ENCODE peak calls at places on chromosome 12, in six cellular contexts. One of them, this sample, is unnamed.
A peak's percentile ranks its signal among the peaks of the same experiment; 100 is the strongest.

GRCh38 chr12:104457746-104458644 is 1.2 kb downstream of the CHST11 start:
- DNase-seq in neuronal stem cell: no peak
- DNase-seq in H1: no peak
- DNase-seq in mesenchymal stem cell: peak; percentile 48
- DNase-seq in trophoblast cell: peak; percentile 27
- DNase-seq in H9: no peak
- DNase-seq in this sample: no peak

GRCh38 chr12:22615963-22616501 is 8.9 kb upstream of the ETNK1 start:
- DNase-seq in neuronal stem cell: no peak
- DNase-seq in H1: no peak
- DNase-seq in mesenchymal stem cell: no peak
- DNase-seq in trophoblast cell: peak; percentile 64
- DNase-seq in H9: no peak
- DNase-seq in this sample: no peak

GRCh38 chr12:7142057-7142644 is 12.0 kb downstream of the CLSTN3 start:
- DNase-seq in neuronal stem cell: peak; percentile 39
- DNase-seq in H1: no peak
- DNase-seq in mesenchymal stem cell: peak; percentile 59
- DNase-seq in trophoblast cell: peak; percentile 46
- DNase-seq in H9: peak; percentile 81
- DNase-seq in this sample: peak; percentile 39

GRCh38 chr12:89775336-89776005 is 66.8 kb upstream of the ATP2B1 start:
- DNase-seq in neuronal stem cell: no peak
- DNase-seq in H1: no peak
- DNase-seq in mesenchymal stem cell: peak; percentile 11
- DNase-seq in trophoblast cell: peak; percentile 77
- DNase-seq in H9: no peak
- DNase-seq in this sample: peak; percentile 71

GRCh38 chr12:96981053-96981452 is 74.0 kb downstream of the NEDD1 start:
- DNase-seq in neuronal stem cell: no peak
- DNase-seq in H1: no peak
- DNase-seq in mesenchymal stem cell: peak; percentile 55
- DNase-seq in trophoblast cell: no peak
- DNase-seq in H9: no peak
- DNase-seq in this sample: peak; percentile 90

GRCh38 chr12:50786498-50787231 is 22.8 kb downstream of the ATF1 start:
- DNase-seq in neuronal stem cell: no peak
- DNase-seq in H1: no peak
- DNase-seq in mesenchymal stem cell: peak; percentile 94
- DNase-seq in trophoblast cell: peak; percentile 95
- DNase-seq in H9: no peak
- DNase-seq in this sample: peak; percentile 97

GRCh38 chr12:11807453-11807852 is 158.0 kb downstream of the ETV6 start:
- DNase-seq in neuronal stem cell: no peak
- DNase-seq in H1: no peak
- DNase-seq in mesenchymal stem cell: no peak
- DNase-seq in trophoblast cell: no peak
- DNase-seq in H9: no peak
- DNase-seq in this sample: no peak

GRCh38 chr12:76250256-76250655 is 98.0 kb downstream of the BBS10 start:
- DNase-seq in neuronal stem cell: no peak
- DNase-seq in H1: no peak
- DNase-seq in mesenchymal stem cell: no peak
- DNase-seq in trophoblast cell: no peak
- DNase-seq in H9: no peak
- DNase-seq in this sample: peak; percentile 25

GRCh38 chr12:12488823-12489528 is 73.7 kb downstream of the DUSP16 start:
- DNase-seq in neuronal stem cell: no peak
- DNase-seq in H1: no peak
- DNase-seq in mesenchymal stem cell: no peak
- DNase-seq in trophoblast cell: no peak
- DNase-seq in H9: no peak
- DNase-seq in this sample: no peak

GRCh38 chr12:67220065-67220464 is 49.1 kb upstream of the CAND1 start:
- DNase-seq in neuronal stem cell: no peak
- DNase-seq in H1: no peak
- DNase-seq in mesenchymal stem cell: no peak
- DNase-seq in trophoblast cell: peak; percentile 3
- DNase-seq in H9: peak; percentile 54
- DNase-seq in this sample: no peak

GRCh38 chr12:14443531-14443930 is 78.0 kb downstream of the ATF7IP start:
- DNase-seq in neuronal stem cell: no peak
- DNase-seq in H1: no peak
- DNase-seq in mesenchymal stem cell: peak; percentile 36
- DNase-seq in trophoblast cell: no peak
- DNase-seq in H9: no peak
- DNase-seq in this sample: peak; percentile 14

GRCh38 chr12:26869908-26870459 is 37.0 kb upstream of the ITPR2 start:
- DNase-seq in neuronal stem cell: no peak
- DNase-seq in H1: no peak
- DNase-seq in mesenchymal stem cell: no peak
- DNase-seq in trophoblast cell: no peak
- DNase-seq in H9: peak; percentile 42
- DNase-seq in this sample: no peak

GRCh38 chr12:90515199-90516175 is 439.5 kb downstream of the CCER1 start:
- DNase-seq in neuronal stem cell: no peak
- DNase-seq in H1: no peak
- DNase-seq in mesenchymal stem cell: peak; percentile 34
- DNase-seq in trophoblast cell: peak; percentile 2
- DNase-seq in H9: no peak
- DNase-seq in this sample: peak; percentile 56

GRCh38 chr12:34403706-34404376 is 381.5 kb downstream of the ALG10 start:
- DNase-seq in neuronal stem cell: no peak
- DNase-seq in H1: no peak
- DNase-seq in mesenchymal stem cell: no peak
- DNase-seq in trophoblast cell: no peak
- DNase-seq in H9: peak; percentile 14
- DNase-seq in this sample: no peak
- H3K9me3 ChIP-seq in neuronal stem cell: peaks cover 79% of the 10 kb centered on the region
- H3K9me3 ChIP-seq in H1: peaks cover 94% of the 10 kb centered on the region
- H3K9me3 ChIP-seq in mesenchymal stem cell: peaks cover 27% of the 10 kb centered on the region
- H3K9me3 ChIP-seq in trophoblast cell: peaks cover 83% of the 10 kb centered on the region
- H3K9me3 ChIP-seq in H9: peaks cover 98% of the 10 kb centered on the region
- H3K9me3 ChIP-seq in this sample: peaks cover 69% of the 10 kb centered on the region

DNA sequence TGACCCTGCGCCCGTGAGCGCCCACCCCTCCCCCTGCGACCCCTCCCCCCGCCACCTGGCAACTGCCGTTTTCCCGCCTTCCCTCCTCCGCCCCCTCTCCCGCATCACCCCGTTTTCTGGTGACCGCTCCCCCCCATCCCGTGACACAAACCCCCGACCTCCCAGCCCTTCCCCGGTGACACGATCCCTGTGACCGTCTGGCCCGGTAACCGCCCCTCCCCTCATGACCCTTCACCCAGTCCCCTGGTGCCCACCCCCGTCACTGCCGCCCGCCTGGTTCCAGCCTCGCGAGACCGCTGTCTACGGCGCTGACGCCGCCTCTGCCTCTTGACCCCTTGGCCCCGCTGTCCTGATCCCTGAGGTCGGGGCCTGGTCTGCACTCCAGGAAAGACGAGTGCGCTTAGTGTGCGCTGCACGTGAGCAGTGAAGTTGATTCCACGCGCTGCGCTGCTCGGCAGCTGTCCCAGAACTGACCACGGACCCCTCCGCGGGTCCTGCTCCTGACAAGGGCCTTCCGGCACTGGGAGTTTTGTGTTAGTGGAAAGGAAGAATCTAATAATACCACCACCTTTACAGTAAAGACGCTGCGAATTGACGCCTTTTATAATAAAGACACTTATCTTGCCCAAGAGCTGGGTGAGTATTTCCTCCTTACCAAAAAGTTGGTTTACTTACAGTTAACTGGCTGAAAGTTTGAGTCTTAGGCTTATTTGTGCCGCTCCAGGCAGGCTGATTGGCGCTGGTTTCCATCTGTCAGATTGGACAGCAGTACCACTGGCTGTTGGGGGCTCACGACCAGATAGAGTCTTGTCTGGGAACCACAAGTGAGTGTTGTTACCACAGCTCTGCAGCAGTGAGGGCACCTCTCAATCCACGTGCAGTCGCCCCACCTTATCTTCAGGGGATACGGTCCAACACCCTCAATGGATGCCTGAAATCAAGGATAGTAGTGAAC is 59.2 kb downstream of the DDX51 start:
- DNase-seq in neuronal stem cell: peak; percentile 71
- DNase-seq in H1: no peak
- DNase-seq in mesenchymal stem cell: peak; percentile 84
- DNase-seq in trophoblast cell: peak; percentile 51
- DNase-seq in H9: peak; percentile 81
- DNase-seq in this sample: peak; percentile 33
- H2AK5ac ChIP-seq in neuronal stem cell: peak overlapping the region; percentile 37
- H2AK5ac ChIP-seq in H1: no peak overlapping the region
- H2AK5ac ChIP-seq in mesenchymal stem cell: no peak overlapping the region
- H2AK5ac ChIP-seq in trophoblast cell: no peak overlapping the region
- H2AK5ac ChIP-seq in H9: no peak overlapping the region
- H2AK5ac ChIP-seq in this sample: no peak overlapping the region

DNA sequence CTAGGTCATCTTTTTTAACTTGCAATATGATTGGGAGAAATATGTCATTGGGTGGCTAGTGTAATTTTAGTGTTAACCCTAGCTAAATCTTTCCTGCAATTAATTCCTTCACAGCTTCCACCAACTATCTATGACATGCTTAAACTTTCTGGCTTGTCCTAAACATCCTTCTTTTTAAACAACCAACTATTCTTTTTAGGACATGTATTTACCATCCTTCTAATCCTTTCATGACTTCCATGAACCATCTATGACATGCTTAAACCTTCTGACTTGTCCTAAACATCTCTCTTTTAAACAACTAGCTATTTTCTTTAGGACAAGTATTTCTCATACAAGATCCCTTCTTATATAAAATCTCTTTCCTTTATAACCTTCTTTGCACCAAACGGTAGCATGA is 179.6 kb upstream of the PDZRN4 start:
- DNase-seq in neuronal stem cell: no peak
- DNase-seq in H1: no peak
- DNase-seq in mesenchymal stem cell: no peak
- DNase-seq in trophoblast cell: no peak
- DNase-seq in H9: no peak
- DNase-seq in this sample: no peak
- H3K9me3 ChIP-seq in neuronal stem cell: peaks cover 19% of the 10 kb centered on the region
- H3K9me3 ChIP-seq in H1: peaks cover 71% of the 10 kb centered on the region
- H3K9me3 ChIP-seq in mesenchymal stem cell: peaks cover 88% of the 10 kb centered on the region
- H3K9me3 ChIP-seq in trophoblast cell: peaks cover 14% of the 10 kb centered on the region
- H3K9me3 ChIP-seq in H9: peaks cover 55% of the 10 kb centered on the region
- H3K9me3 ChIP-seq in this sample: peaks cover 37% of the 10 kb centered on the region

DNA sequence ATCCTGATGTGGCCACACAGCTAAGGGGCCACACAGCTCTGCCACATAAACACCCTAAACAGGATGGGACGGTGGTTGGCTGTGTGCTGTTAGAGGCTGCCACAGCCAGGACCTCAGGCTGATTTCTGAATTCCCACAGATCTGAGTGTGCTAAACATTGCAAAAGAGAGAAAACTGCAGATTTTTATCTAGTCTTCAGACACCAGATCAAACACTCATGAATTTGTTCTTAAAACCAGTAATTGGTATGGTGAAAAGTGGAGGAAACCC is 190.7 kb downstream of the MON2 start:
- DNase-seq in neuronal stem cell: no peak
- DNase-seq in H1: no peak
- DNase-seq in mesenchymal stem cell: no peak
- DNase-seq in trophoblast cell: peak; percentile 13
- DNase-seq in H9: no peak
- DNase-seq in this sample: no peak
- H2AK5ac ChIP-seq in neuronal stem cell: no peak overlapping the region
- H2AK5ac ChIP-seq in H1: no peak overlapping the region
- H2AK5ac ChIP-seq in mesenchymal stem cell: no peak overlapping the region
- H2AK5ac ChIP-seq in trophoblast cell: no peak overlapping the region
- H2AK5ac ChIP-seq in H9: no peak overlapping the region
- H2AK5ac ChIP-seq in this sample: no peak overlapping the region

GRCh38 chr12:51822261-51822616 is 26.3 kb downstream of the FIGNL2 start:
- DNase-seq in neuronal stem cell: no peak
- DNase-seq in H1: no peak
- DNase-seq in mesenchymal stem cell: no peak
- DNase-seq in trophoblast cell: no peak
- DNase-seq in H9: no peak
- DNase-seq in this sample: no peak

GRCh38 chr12:51822956-51823355 is 25.6 kb downstream of the FIGNL2 start:
- DNase-seq in neuronal stem cell: no peak
- DNase-seq in H1: no peak
- DNase-seq in mesenchymal stem cell: no peak
- DNase-seq in trophoblast cell: peak; percentile 46
- DNase-seq in H9: no peak
- DNase-seq in this sample: no peak

GRCh38 chr12:51821423-51822260 is 26.9 kb downstream of the FIGNL2 start:
- DNase-seq in neuronal stem cell: no peak
- DNase-seq in H1: no peak
- DNase-seq in mesenchymal stem cell: no peak
- DNase-seq in trophoblast cell: no peak
- DNase-seq in H9: no peak
- DNase-seq in this sample: no peak

GRCh38 chr12:51825216-51825615 is 23.3 kb downstream of the FIGNL2 start:
- DNase-seq in neuronal stem cell: no peak
- DNase-seq in H1: no peak
- DNase-seq in mesenchymal stem cell: no peak
- DNase-seq in trophoblast cell: no peak
- DNase-seq in H9: no peak
- DNase-seq in this sample: no peak

GRCh38 chr12:51823875-51824565 is 24.5 kb downstream of the FIGNL2 start:
- DNase-seq in neuronal stem cell: no peak
- DNase-seq in H1: no peak
- DNase-seq in mesenchymal stem cell: peak; percentile 62
- DNase-seq in trophoblast cell: peak; percentile 43
- DNase-seq in H9: peak; percentile 72
- DNase-seq in this sample: peak; percentile 73
- H3K9me3 ChIP-seq in neuronal stem cell: no peaks in the 10 kb centered on the region
- H3K9me3 ChIP-seq in H1: no peaks in the 10 kb centered on the region
- H3K9me3 ChIP-seq in mesenchymal stem cell: no peaks in the 10 kb centered on the region
- H3K9me3 ChIP-seq in trophoblast cell: no peaks in the 10 kb centered on the region
- H3K9me3 ChIP-seq in H9: no peaks in the 10 kb centered on the region
- H3K9me3 ChIP-seq in this sample: no peaks in the 10 kb centered on the region

DNA sequence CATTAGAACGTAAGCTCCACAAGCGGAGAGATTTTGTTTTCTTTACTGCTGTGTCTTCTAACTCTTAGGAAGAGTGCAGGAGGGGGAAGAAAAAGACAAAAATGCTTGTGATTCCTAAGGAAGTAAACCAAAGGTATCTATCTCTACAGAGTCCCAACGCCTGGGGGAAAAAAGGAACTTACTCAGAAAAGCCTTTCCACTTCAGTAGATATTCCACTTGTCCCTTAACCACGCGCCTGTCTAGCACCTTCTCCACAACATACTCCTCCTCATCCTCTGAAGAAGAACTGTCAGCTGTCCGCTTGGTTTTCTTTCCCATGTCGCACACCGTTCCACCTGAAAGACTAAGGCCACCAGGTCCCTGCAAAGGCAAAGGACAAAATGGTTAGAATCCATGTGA is 22.6 kb downstream of the CBX5 start:
- DNase-seq in neuronal stem cell: no peak
- DNase-seq in H1: no peak
- DNase-seq in mesenchymal stem cell: no peak
- DNase-seq in trophoblast cell: peak; percentile 34
- DNase-seq in H9: no peak
- DNase-seq in this sample: no peak
- H2AK5ac ChIP-seq in neuronal stem cell: no peak overlapping the region
- H2AK5ac ChIP-seq in H1: no peak overlapping the region
- H2AK5ac ChIP-seq in mesenchymal stem cell: peak overlapping the region; percentile 11
- H2AK5ac ChIP-seq in trophoblast cell: peak overlapping the region; percentile 90
- H2AK5ac ChIP-seq in H9: no peak overlapping the region
- H2AK5ac ChIP-seq in this sample: peak overlapping the region; percentile 95

This sample was measured in IMR-90.